ENCODE peak calls at places on chromosome 11, in ten cellular contexts. V is stimulated activated CD8-positive, alpha-beta memory T cell treated with anti-CD3 and anti-CD28 coated beads, Interleukin-4, amount 100 ng/mL, for 4 hours; B is mucosa of descending colon; Y is left lung; J is RPMI8226; M is CD4-positive, alpha-beta T cell; Q is activated T-cell treated with anti-CD3 and anti-CD28 coated beads for 1 hour; K is AG08395; U is heart left ventricle; W is upper lobe of left lung. S is an unnamed sample.

GRCh38 chr11:116832350-116833290 is 2.9 kb downstream of the APOC3 start:
- DNase-seq in V (no peak), B (no peak), Y (peak), J (no peak), M (no peak), Q (no peak), K (no peak), U (no peak), W (no peak), S (no peak)

GRCh38 chr11:118046964-118047700 is 29.7 kb upstream of the TMPRSS4 start:
- DNase-seq in V (no peak), B (no peak), Y (no peak), J (no peak), M (no peak), Q (no peak), K (no peak), U (no peak), W (no peak), S (no peak)

GRCh38 chr11:11963842-11964773 is 44.3 kb downstream of the DKK3 start:
- DNase-seq in V (no peak), B (no peak), Y (no peak), J (no peak), M (no peak), Q (no peak), K (no peak), U (no peak), W (peak), S (no peak)

GRCh38 chr11:62552931-62553838 is 6.6 kb upstream of the AHNAK start:
- DNase-seq in V (no peak), B (peak), Y (peak), J (peak), M (peak), Q (peak), K (peak), U (peak), W (no peak), S (peak)

GRCh38 chr11:12802418-12803085 is 128.3 kb downstream of the TEAD1 start:
- DNase-seq in V (no peak), B (peak), Y (peak), J (peak), M (no peak), Q (no peak), K (no peak), U (no peak), W (no peak), S (peak)

GRCh38 chr11:128776434-128777284 is 82.8 kb downstream of the FLI1 start:
- DNase-seq in V (no peak), B (peak), Y (peak), J (peak), M (no peak), Q (no peak), K (no peak), U (peak), W (peak), S (no peak)

GRCh38 chr11:96614846-96615245 is 225.0 kb downstream of the JRKL start:
- DNase-seq in V (no peak), B (no peak), Y (no peak), J (no peak), M (no peak), Q (no peak), K (no peak), U (no peak), W (no peak), S (no peak)

GRCh38 chr11:67409261-67409666 is 5.4 kb downstream of the TBC1D10C start:
- DNase-seq in V (peak), B (peak), Y (peak), J (peak), M (peak), Q (peak), K (no peak), U (no peak), W (peak), S (no peak)

GRCh38 chr11:65422104-65422632 is 430 bp upstream of the NEAT1 start:
- DNase-seq in V (peak), B (peak), Y (peak), J (peak), M (peak), Q (peak), K (peak), U (peak), W (peak), S (peak)

GRCh38 chr11:102596578-102596977 is 28.6 kb downstream of the MMP20 start:
- DNase-seq in V (no peak), B (no peak), Y (no peak), J (no peak), M (no peak), Q (no peak), K (no peak), U (no peak), W (no peak), S (no peak)

GRCh38 chr11:75203641-75204011 is 36.9 kb upstream of the TPBGL start:
- DNase-seq in V (no peak), B (no peak), Y (no peak), J (no peak), M (no peak), Q (no peak), K (no peak), U (no peak), W (no peak), S (no peak)

GRCh38 chr11:125569913-125570621 is 790 bp downstream of the EI24 start:
- DNase-seq in V (no peak), B (no peak), Y (no peak), J (peak), M (no peak), Q (no peak), K (peak), U (no peak), W (no peak), S (no peak)

GRCh38 chr11:127766734-127767133 is 766.2 kb upstream of the KIRREL3 start:
- DNase-seq in V (no peak), B (no peak), Y (no peak), J (no peak), M (no peak), Q (no peak), K (no peak), U (no peak), W (no peak), S (no peak)

GRCh38 chr11:126139541-126140091 is 71.8 kb downstream of the RPUSD4 start:
- DNase-seq in V (no peak), B (no peak), Y (no peak), J (no peak), M (no peak), Q (no peak), K (peak), U (no peak), W (no peak), S (no peak)

GRCh38 chr11:44868021-44868420 is 82.7 kb downstream of the TP53I11 start:
- DNase-seq in V (no peak), B (no peak), Y (no peak), J (no peak), M (no peak), Q (no peak), K (no peak), U (no peak), W (no peak), S (no peak)

GRCh38 chr11:83157755-83158473 is 983 bp downstream of the PCF11 start:
- DNase-seq in V (no peak), B (peak), Y (peak), J (peak), M (peak), Q (peak), K (peak), U (no peak), W (no peak), S (peak)

GRCh38 chr11:130644187-130644586 is 195.7 kb downstream of the ADAMTS15 start:
- DNase-seq in V (no peak), B (peak), Y (no peak), J (no peak), M (no peak), Q (no peak), K (no peak), U (no peak), W (no peak), S (peak)

GRCh38 chr11:30432177-30432576 is 109.3 kb downstream of the ARL14EP start:
- DNase-seq in V (no peak), B (no peak), Y (no peak), J (no peak), M (no peak), Q (no peak), K (no peak), U (no peak), W (no peak), S (no peak)

GRCh38 chr11:45041556-45041955 is 90.9 kb upstream of the TP53I11 start:
- DNase-seq in V (no peak), B (no peak), Y (no peak), J (no peak), M (no peak), Q (no peak), K (no peak), U (no peak), W (no peak), S (no peak)

GRCh38 chr11:77842451-77843121 is 21.6 kb downstream of the AAMDC start:
- DNase-seq in V (no peak), B (no peak), Y (no peak), J (no peak), M (no peak), Q (no peak), K (no peak), U (no peak), W (no peak), S (no peak)

GRCh38 chr11:23988381-23989006 is 508.4 kb upstream of the LUZP2 start:
- DNase-seq in V (no peak), B (no peak), Y (no peak), J (no peak), M (no peak), Q (no peak), K (peak), U (no peak), W (no peak), S (no peak)

GRCh38 chr11:1394936-1395772 is 5.4 kb downstream of the BRSK2 start:
- DNase-seq in V (no peak), B (no peak), Y (peak), J (no peak), M (no peak), Q (no peak), K (no peak), U (peak), W (peak), S (no peak)

GRCh38 chr11:26851696-26852095 is 129.8 kb upstream of the SLC5A12 start:
- DNase-seq in V (no peak), B (no peak), Y (no peak), J (no peak), M (no peak), Q (no peak), K (no peak), U (no peak), W (no peak), S (no peak)